ENCODE peak calls at places on chromosome 18, in four cellular contexts. L is body of pancreas; R is tibial nerve; I is effector memory CD4-positive, alpha-beta T cell. D is an unnamed sample. For H3K36me3 and H3K4me1, the result is how much of the 10 kb centered on the place peaks cover.

GRCh38 chr18:56861244-56861643 is 210.1 kb downstream of the WDR7 start:
- DNase-seq in L (no peak), R (no peak), I (no peak), D (no peak)

GRCh38 chr18:59696311-59697235 is 650 bp downstream of the CCBE1 start:
- DNase-seq in L (no peak), R (no peak), I (no peak), D (no peak)

GRCh38 chr18:63189817-63190216 is 129.8 kb downstream of the BCL2 start:
- DNase-seq in L (no peak), R (no peak), I (no peak), D (no peak)

GRCh38 chr18:37124511-37124910 is 295.6 kb downstream of the KIAA1328 start:
- DNase-seq in L (no peak), R (no peak), I (no peak), D (no peak)

GRCh38 chr18:7722955-7723354 is 155.8 kb downstream of the PTPRM start:
- DNase-seq in L (no peak), R (no peak), I (no peak), D (no peak)

GRCh38 chr18:74141638-74142037 is 6.0 kb downstream of the FBXO15 start:
- DNase-seq in L (no peak), R (no peak), I (no peak), D (no peak)

GRCh38 chr18:75106746-75107145 is 102.2 kb downstream of the PTGR3 start:
- DNase-seq in L (no peak), R (no peak), I (no peak), D (no peak)

GRCh38 chr18:46332286-46332801 is 228.2 kb downstream of the HAUS1 start:
- DNase-seq in L (no peak), R (no peak), I (no peak), D (no peak)

GRCh38 chr18:45805551-45805950 is 19.9 kb upstream of the SIGLEC15 start:
- DNase-seq in L (no peak), R (no peak), I (no peak), D (no peak)

GRCh38 chr18:55206941-55207340 is 247.7 kb upstream of the CCDC68 start:
- DNase-seq in L (no peak), R (no peak), I (no peak), D (no peak)

GRCh38 chr18:37261246-37261927 is 304.2 kb downstream of the CELF4 start:
- DNase-seq in L (no peak), R (no peak), I (no peak), D (no peak)

GRCh38 chr18:31672628-31673027 is 11.8 kb downstream of the B4GALT6 start:
- DNase-seq in L (no peak), R (no peak), I (no peak), D (no peak)
- H3K27ac ChIP-seq in L (no peak), R (no peak), I (no peak), D (no peak)

GRCh38 chr18:54154231-54154630 is 70.2 kb downstream of the MBD2 start:
- DNase-seq in L (no peak), R (no peak), I (no peak), D (no peak)
- H3K36me3 ChIP-seq in L (under half), R (under half), I (under half), D (under half)

DNA sequence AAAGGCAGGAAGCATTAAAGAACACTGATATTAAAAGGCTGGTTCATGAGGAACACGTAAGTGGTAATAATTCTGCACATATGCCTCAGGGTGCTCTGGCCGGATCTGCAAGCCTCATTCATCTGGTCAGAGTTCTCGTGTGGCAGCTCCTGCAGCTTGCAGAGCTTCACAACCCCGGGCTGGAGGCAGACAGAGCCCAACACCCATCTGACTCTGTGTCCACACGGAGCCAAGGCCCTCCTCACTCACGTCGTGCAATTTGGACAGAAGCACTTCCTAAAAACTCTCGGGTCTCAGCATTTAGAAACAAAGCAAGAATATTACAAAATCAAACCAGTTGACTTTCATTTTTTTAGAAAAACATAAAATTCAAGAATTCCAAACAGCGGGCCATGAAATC is 204.2 kb downstream of the CTIF start:
- DNase-seq in L (no peak), R (peak), I (no peak), D (no peak)
- H3K4me1 ChIP-seq in L (under half), R (under half), I (under half), D (half or more)

GRCh38 chr18:76994086-76994654 is 138.4 kb downstream of the MBP start:
- DNase-seq in L (no peak), R (no peak), I (no peak), D (no peak)
- H3K27ac ChIP-seq in L (no peak), R (no peak), I (no peak), D (no peak)

GRCh38 chr18:23897733-23898132 is 116.8 kb upstream of the TTC39C start:
- DNase-seq in L (no peak), R (no peak), I (no peak), D (no peak)

GRCh38 chr18:23903971-23904370 is 110.6 kb upstream of the TTC39C start:
- DNase-seq in L (no peak), R (no peak), I (no peak), D (no peak)

GRCh38 chr18:23900979-23901378 is 113.6 kb upstream of the TTC39C start:
- DNase-seq in L (no peak), R (no peak), I (no peak), D (no peak)

GRCh38 chr18:23906658-23907057 is 107.9 kb upstream of the TTC39C start:
- DNase-seq in L (no peak), R (no peak), I (no peak), D (no peak)

DNA sequence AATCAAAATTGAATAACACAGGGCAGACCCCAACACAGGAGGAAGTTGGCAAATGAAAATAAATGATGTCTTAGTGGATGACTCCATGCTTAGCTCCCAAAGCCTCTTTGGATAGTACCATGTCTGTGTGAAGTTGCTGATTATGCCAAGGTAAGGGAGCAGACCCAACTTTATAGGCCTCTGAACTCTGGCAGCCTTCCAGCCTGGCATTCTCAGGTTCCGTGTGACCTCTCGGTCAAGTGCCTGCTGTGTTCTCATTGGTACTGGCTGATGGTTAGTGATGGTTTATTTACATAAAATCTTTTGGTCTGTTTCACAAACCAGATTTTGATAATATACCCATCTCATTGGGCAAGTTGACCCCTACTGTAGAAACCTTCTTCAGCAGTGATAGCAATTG is 112.2 kb upstream of the TTC39C start:
- DNase-seq in L (no peak), R (no peak), I (no peak), D (no peak)
- H3K36me3 ChIP-seq in L (under half), R (under half), I (under half), D (under half)